ENCODE peak calls at places on chromosome 3, in nine cellular contexts. Q is testis, A is endothelial cell of umbilical vein, T is body of pancreas, R is ovary, U is PC-3, J is aorta, B is WERI-Rb-1, K is IMR-90. G is an unnamed sample.

GRCh38 chr3:139327231-139327630 is 16.6 kb upstream of the MRPS22 start:
- DNase-seq in R (no peak), T (no peak), A (no peak), B (no peak), U (no peak), Q (no peak), K (no peak), J (no peak), G (no peak)

GRCh38 chr3:11720220-11721113 is 76.8 kb upstream of the VGLL4 start:
- DNase-seq in U (peak; percentile 81), B (peak; percentile 72), R (peak; percentile 79), Q (peak; percentile 64), K (peak; percentile 53), J (peak; percentile 91), A (peak; percentile 88), T (peak; percentile 86), G (peak; percentile 91)

GRCh38 chr3:131217296-131217741 is 164.3 kb upstream of the NUDT16 start:
- DNase-seq in J (no peak), T (no peak), R (peak; percentile 16), Q (peak; percentile 15), B (no peak), K (no peak), A (no peak), U (peak; percentile 92), G (no peak)

GRCh38 chr3:109118584-109118983 is 650 bp upstream of the MORC1 start:
- DNase-seq in J (no peak), K (no peak), U (no peak), A (no peak), R (no peak), B (no peak), T (peak; percentile 41), Q (no peak), G (no peak)

GRCh38 chr3:77159182-77159581 is 119.3 kb downstream of the ROBO2 start:
- DNase-seq in A (no peak), U (peak; percentile 17), B (no peak), J (no peak), T (no peak), K (no peak), R (no peak), Q (no peak), G (no peak)

GRCh38 chr3:137647179-137647578 is 116.9 kb upstream of the SOX14 start:
- DNase-seq in A (no peak), B (peak; percentile 47), U (no peak), K (no peak), T (no peak), R (no peak), Q (no peak), J (no peak), G (no peak)

GRCh38 chr3:150335631-150336030 is 72.5 kb upstream of the TSC22D2 start:
- DNase-seq in U (no peak), R (no peak), K (no peak), Q (no peak), A (no peak), J (no peak), T (no peak), B (no peak), G (no peak)

GRCh38 chr3:45035441-45036301 is 9.6 kb downstream of the CLEC3B start:
- DNase-seq in Q (peak; percentile 50), U (no peak), T (peak; percentile 21), K (peak; percentile 35), R (peak; percentile 57), A (no peak), B (no peak), J (peak; percentile 83), G (peak; percentile 77)

GRCh38 chr3:72289708-72290104 is 504.8 kb upstream of the PROK2 start:
- DNase-seq in K (no peak), T (no peak), A (no peak), R (no peak), J (no peak), Q (no peak), U (no peak), B (no peak), G (no peak)

GRCh38 chr3:72285483-72285882 is 500.5 kb upstream of the PROK2 start:
- DNase-seq in A (no peak), R (no peak), K (no peak), J (no peak), Q (no peak), B (no peak), U (no peak), T (no peak), G (no peak)

GRCh38 chr3:72287941-72288340 is 503.0 kb upstream of the PROK2 start:
- DNase-seq in A (no peak), K (no peak), B (no peak), J (no peak), R (no peak), U (no peak), Q (no peak), T (no peak), G (no peak)

GRCh38 chr3:72290859-72291641 is 506.1 kb upstream of the PROK2 start:
- DNase-seq in B (no peak), U (no peak), Q (no peak), T (no peak), J (no peak), R (no peak), K (no peak), A (no peak), G (no peak)

DNA sequence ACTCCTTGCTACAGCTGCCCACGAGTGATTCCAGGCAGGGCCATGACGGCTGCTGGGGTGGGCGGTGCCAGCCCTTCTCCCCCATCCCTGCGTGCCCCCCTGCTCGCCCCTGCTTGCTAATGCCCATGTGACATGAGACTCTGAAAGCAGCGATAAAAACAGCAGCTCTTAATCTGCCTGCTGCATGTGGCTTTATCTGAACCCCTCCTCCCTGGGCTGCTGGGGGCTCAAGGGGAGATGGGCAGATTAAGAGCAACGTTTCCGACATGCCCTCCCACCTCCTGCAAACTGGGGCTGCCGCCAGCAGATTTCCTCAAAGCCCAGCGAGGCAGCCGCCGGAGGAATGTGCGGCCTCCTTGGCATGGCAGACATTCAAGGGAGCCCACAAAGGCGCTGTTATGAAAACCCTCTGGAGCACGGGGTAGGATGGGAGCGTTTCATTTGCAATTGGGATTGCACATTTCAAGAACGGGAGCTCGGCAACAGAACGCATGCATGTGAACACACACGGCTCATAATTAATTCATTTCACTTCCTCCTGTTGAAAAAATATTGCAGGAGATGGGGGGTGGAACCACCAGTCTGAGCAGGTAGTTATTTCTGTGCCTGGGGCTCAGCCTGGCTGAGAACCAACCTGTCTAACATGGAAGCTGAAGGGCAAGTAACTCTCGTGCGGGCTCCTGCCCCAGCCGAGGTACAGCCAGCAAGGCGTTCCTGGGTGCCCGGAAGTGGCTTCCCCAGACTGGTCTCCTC is 504.2 kb upstream of the PROK2 start:
- DNase-seq in K (peak; percentile 57), T (peak; percentile 48), A (peak; percentile 38), B (peak; percentile 91), Q (peak; percentile 82), J (peak; percentile 82), U (no peak), R (no peak), G (peak; percentile 71)
- H3K27ac ChIP-seq in K (peak overlapping the region; percentile 31), T (peak overlapping the region; percentile 13), A (no peak overlapping the region), B (peak overlapping the region; percentile 73), Q (no peak overlapping the region), J (no peak overlapping the region), U (no peak overlapping the region), R (no peak overlapping the region), G (no peak overlapping the region)

GRCh38 chr3:50617096-50617791 is at the start of gene MAPKAPK3:
- DNase-seq in Q (peak; percentile 27), A (peak; percentile 27), U (peak; percentile 30), J (peak; percentile 86), B (peak; percentile 39), R (peak; percentile 64), K (no peak), T (peak; percentile 59), G (peak; percentile 64)

GRCh38 chr3:50616770-50617095 is 218 bp upstream of the MAPKAPK3 start:
- DNase-seq in Q (peak; percentile 93), J (peak; percentile 97), T (peak; percentile 94), A (peak; percentile 84), R (peak; percentile 97), U (peak; percentile 94), K (peak; percentile 82), B (peak; percentile 92), G (peak; percentile 97)

GRCh38 chr3:50620420-50620819 is 3.5 kb downstream of the MAPKAPK3 start:
- DNase-seq in J (no peak), T (no peak), K (no peak), A (no peak), Q (no peak), R (no peak), B (no peak), U (peak; percentile 28), G (no peak)

GRCh38 chr3:50616003-50616769 is 765 bp upstream of the MAPKAPK3 start:
- DNase-seq in T (peak; percentile 93), A (peak; percentile 77), R (peak; percentile 89), B (peak; percentile 87), Q (peak; percentile 90), J (peak; percentile 93), U (peak; percentile 91), K (peak; percentile 79), G (peak; percentile 88)

GRCh38 chr3:50617911-50618481 is 1.0 kb downstream of the MAPKAPK3 start:
- DNase-seq in J (no peak), T (no peak), R (no peak), Q (no peak), B (no peak), K (no peak), A (no peak), U (no peak), G (peak; percentile 68)
- H3K27ac ChIP-seq in J (no peak overlapping the region), T (peak overlapping the region; percentile 87), R (peak overlapping the region; percentile 85), Q (peak overlapping the region; percentile 8), B (no peak overlapping the region), K (no peak overlapping the region), A (no peak overlapping the region), U (no peak overlapping the region), G (peak overlapping the region; percentile 86)

GRCh38 chr3:141082064-141082463 is 30.9 kb downstream of the SPSB4 start:
- DNase-seq in J (peak; percentile 26), T (no peak), A (no peak), B (no peak), U (no peak), R (no peak), K (no peak), Q (no peak), G (no peak)

GRCh38 chr3:141086188-141086587 is 35.0 kb downstream of the SPSB4 start:
- DNase-seq in T (no peak), R (no peak), B (no peak), J (no peak), A (no peak), Q (no peak), U (no peak), K (no peak), G (no peak)

GRCh38 chr3:141083226-141083625 is 32.1 kb downstream of the SPSB4 start:
- DNase-seq in R (no peak), U (no peak), B (no peak), A (no peak), T (no peak), J (peak; percentile 36), K (no peak), Q (no peak), G (no peak)

GRCh38 chr3:141085331-141086047 is 34.3 kb downstream of the SPSB4 start:
- DNase-seq in B (no peak), T (no peak), A (no peak), R (no peak), U (no peak), Q (no peak), K (no peak), J (peak; percentile 51), G (no peak)

GRCh38 chr3:141083831-141084624 is 32.9 kb downstream of the SPSB4 start:
- DNase-seq in R (no peak), J (peak; percentile 73), U (no peak), T (no peak), K (no peak), Q (no peak), A (no peak), B (peak; percentile 27), G (peak; percentile 22)
- H3K27ac ChIP-seq in R (no peak overlapping the region), J (no peak overlapping the region), U (no peak overlapping the region), T (no peak overlapping the region), K (no peak overlapping the region), Q (no peak overlapping the region), A (no peak overlapping the region), B (no peak overlapping the region), G (no peak overlapping the region)

GRCh38 chr3:177388209-177388608 is 190.9 kb upstream of the TBL1XR1 start:
- DNase-seq in K (no peak), Q (no peak), B (no peak), U (no peak), T (no peak), R (no peak), A (no peak), J (no peak), G (no peak)

GRCh38 chr3:177382944-177383343 is 185.7 kb upstream of the TBL1XR1 start:
- DNase-seq in J (no peak), T (no peak), K (no peak), U (no peak), Q (no peak), B (no peak), R (no peak), A (no peak), G (peak; percentile 32)

GRCh38 chr3:177381070-177381469 is 183.8 kb upstream of the TBL1XR1 start:
- DNase-seq in B (no peak), R (no peak), K (no peak), J (no peak), T (no peak), U (no peak), A (no peak), Q (no peak), G (no peak)

GRCh38 chr3:177385831-177386301 is 188.6 kb upstream of the TBL1XR1 start:
- DNase-seq in A (peak; percentile 5), T (no peak), U (peak; percentile 39), Q (no peak), J (no peak), K (peak; percentile 76), R (no peak), B (no peak), G (no peak)

GRCh38 chr3:177385186-177385585 is 187.9 kb upstream of the TBL1XR1 start:
- DNase-seq in A (no peak), U (no peak), J (no peak), Q (no peak), R (no peak), T (no peak), B (no peak), K (no peak), G (no peak)
- H3K27ac ChIP-seq in A (no peak overlapping the region), U (no peak overlapping the region), J (no peak overlapping the region), Q (no peak overlapping the region), R (no peak overlapping the region), T (no peak overlapping the region), B (no peak overlapping the region), K (no peak overlapping the region), G (no peak overlapping the region)